ENCODE peak calls at places on chromosomes 4 and X, in four cellular contexts. K is HepG2, S is H1, O is K562. R is an unnamed sample.

GRCh38 chr4:118282692-118283091 is 70.1 kb downstream of the PRSS12 start:
- DNase-seq in O (peak), K (peak), S (no peak), R (no peak)

GRCh38 chr4:123659759-123660158 is 263.2 kb downstream of the SPRY1 start:
- DNase-seq in O (no peak), K (peak), S (no peak), R (peak)

GRCh38 chr4:101348367-101348827 is 1.1 kb upstream of the PPP3CA start:
- DNase-seq in O (no peak), S (peak), K (no peak), R (no peak)

GRCh38 chr4:145861331-145862318 is 77.0 kb downstream of the ZNF827 start:
- DNase-seq in S (no peak), O (no peak), K (no peak), R (no peak)

GRCh38 chrX:97309717-97310116 is 426.0 kb downstream of the RPA4 start:
- DNase-seq in S (no peak), O (peak), K (no peak), R (no peak)

GRCh38 chrX:112636951-112637541 is 42.7 kb downstream of the LHFPL1 start:
- DNase-seq in O (no peak), S (no peak), K (no peak), R (no peak)

GRCh38 chr4:164937576-164938270 is 39.7 kb downstream of the TRIM61 start:
- DNase-seq in O (peak), K (peak), S (no peak), R (no peak)

GRCh38 chr4:68182382-68182820 is 52.7 kb upstream of the TMPRSS11F start:
- DNase-seq in K (no peak), S (peak), O (no peak), R (no peak)

GRCh38 chrX:74613350-74614192 is 853 bp downstream of the RLIM start:
- DNase-seq in S (no peak), K (peak), O (peak), R (peak)

GRCh38 chrX:67543818-67544217 is at the start of gene AR:
- DNase-seq in O (no peak), S (peak), K (no peak), R (peak)

GRCh38 chrX:67544871-67545771 is 1.3 kb downstream of the AR start:
- DNase-seq in S (peak), O (peak), K (no peak), R (peak)

GRCh38 chrX:67544281-67544680 is 460 bp downstream of the AR start:
- DNase-seq in S (no peak), O (no peak), K (no peak), R (no peak)

GRCh38 chrX:67546496-67547423 is 2.9 kb downstream of the AR start:
- DNase-seq in S (peak), O (no peak), K (no peak), R (no peak)

DNA sequence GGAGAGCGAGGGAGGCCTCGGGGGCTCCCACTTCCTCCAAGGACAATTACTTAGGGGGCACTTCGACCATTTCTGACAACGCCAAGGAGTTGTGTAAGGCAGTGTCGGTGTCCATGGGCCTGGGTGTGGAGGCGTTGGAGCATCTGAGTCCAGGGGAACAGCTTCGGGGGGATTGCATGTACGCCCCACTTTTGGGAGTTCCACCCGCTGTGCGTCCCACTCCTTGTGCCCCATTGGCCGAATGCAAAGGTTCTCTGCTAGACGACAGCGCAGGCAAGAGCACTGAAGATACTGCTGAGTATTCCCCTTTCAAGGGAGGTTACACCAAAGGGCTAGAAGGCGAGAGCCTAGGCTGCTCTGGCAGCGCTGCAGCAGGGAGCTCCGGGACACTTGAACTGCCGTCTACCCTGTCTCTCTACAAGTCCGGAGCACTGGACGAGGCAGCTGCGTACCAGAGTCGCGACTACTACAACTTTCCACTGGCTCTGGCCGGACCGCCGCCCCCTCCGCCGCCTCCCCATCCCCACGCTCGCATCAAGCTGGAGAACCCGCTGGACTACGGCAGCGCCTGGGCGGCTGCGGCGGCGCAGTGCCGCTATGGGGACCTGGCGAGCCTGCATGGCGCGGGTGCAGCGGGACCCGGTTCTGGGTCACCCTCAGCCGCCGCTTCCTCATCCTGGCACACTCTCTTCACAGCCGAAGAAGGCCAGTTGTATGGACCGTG is 2.1 kb downstream of the AR start:
- DNase-seq in K (no peak), S (peak), O (no peak), R (peak)
- H3K27ac ChIP-seq in K (no peak), S (no peak), O (no peak), R (no peak)

GRCh38 chr4:86928400-86929255 is 6.2 kb upstream of the AFF1 start:
- DNase-seq in K (no peak), O (no peak), S (no peak), R (no peak)
- H3K9ac ChIP-seq in K (no peak), O (peak), S (no peak), R (no peak)

GRCh38 chrX:134999469-134999868 is 8.7 kb downstream of the SMIM10 start:
- DNase-seq in K (peak), S (no peak), O (peak), R (peak)
- TF ChIP-seq JUN in K (no peak), S (no peak), O (no peak), R (no peak)

GRCh38 chrX:20260885-20261284 is 5.8 kb downstream of the RPS6KA3 start:
- DNase-seq in K (no peak), O (no peak), S (no peak), R (no peak)

GRCh38 chrX:20265726-20266681 is 705 bp downstream of the RPS6KA3 start:
- DNase-seq in K (no peak), S (peak), O (peak), R (peak)

GRCh38 chrX:20266810-20267598 is at the start of gene RPS6KA3:
- DNase-seq in K (peak), S (peak), O (peak), R (peak)

GRCh38 chrX:20265221-20265725 is 1.4 kb downstream of the RPS6KA3 start:
- DNase-seq in O (peak), K (peak), S (peak), R (peak)

GRCh38 chrX:20263474-20263873 is 3.2 kb downstream of the RPS6KA3 start:
- DNase-seq in S (no peak), O (peak), K (no peak), R (peak)
- H3K27ac ChIP-seq in S (no peak), O (peak), K (peak), R (peak)

GRCh38 chr4:105241456-105241855 is 94.8 kb downstream of the TET2 start:
- DNase-seq in O (no peak), S (no peak), K (no peak), R (no peak)
- H3K9ac ChIP-seq in O (no peak), S (no peak), K (no peak), R (no peak)

GRCh38 chr4:162836773-162837172 is 329.9 kb downstream of the NAF1 start:
- DNase-seq in K (no peak), O (no peak), S (no peak), R (no peak)
- TF ChIP-seq JUN in K (no peak), O (no peak), S (no peak), R (no peak)

DNA sequence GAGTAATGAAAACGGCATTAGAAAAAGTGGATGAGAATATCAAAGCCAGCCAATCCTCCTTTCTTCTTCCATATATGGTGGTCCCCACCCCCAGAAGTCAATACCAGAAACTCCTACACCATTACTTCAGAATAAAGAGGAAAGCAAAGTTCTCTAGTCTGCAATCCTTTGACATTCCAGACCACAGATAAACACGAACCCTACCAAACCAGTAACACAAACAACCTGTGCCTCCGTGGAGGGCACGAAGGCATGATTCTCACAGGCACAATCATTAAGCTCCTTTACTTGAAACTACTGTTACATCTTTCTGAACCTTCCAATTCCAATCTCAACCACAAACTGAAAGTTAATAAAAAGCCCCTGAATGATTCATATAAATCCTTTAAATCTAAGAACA is 16.3 kb downstream of the MAML3 start:
- DNase-seq in S (no peak), O (no peak), K (no peak), R (peak)
- H3K27ac ChIP-seq in S (no peak), O (no peak), K (no peak), R (no peak)

GRCh38 chrX:2665387-2666304 is 25.4 kb upstream of the CD99 start:
- DNase-seq in S (no peak), K (peak), O (no peak), R (no peak)
- H3K9ac ChIP-seq in S (no peak), K (no peak), O (no peak), R (no peak)

DNA sequence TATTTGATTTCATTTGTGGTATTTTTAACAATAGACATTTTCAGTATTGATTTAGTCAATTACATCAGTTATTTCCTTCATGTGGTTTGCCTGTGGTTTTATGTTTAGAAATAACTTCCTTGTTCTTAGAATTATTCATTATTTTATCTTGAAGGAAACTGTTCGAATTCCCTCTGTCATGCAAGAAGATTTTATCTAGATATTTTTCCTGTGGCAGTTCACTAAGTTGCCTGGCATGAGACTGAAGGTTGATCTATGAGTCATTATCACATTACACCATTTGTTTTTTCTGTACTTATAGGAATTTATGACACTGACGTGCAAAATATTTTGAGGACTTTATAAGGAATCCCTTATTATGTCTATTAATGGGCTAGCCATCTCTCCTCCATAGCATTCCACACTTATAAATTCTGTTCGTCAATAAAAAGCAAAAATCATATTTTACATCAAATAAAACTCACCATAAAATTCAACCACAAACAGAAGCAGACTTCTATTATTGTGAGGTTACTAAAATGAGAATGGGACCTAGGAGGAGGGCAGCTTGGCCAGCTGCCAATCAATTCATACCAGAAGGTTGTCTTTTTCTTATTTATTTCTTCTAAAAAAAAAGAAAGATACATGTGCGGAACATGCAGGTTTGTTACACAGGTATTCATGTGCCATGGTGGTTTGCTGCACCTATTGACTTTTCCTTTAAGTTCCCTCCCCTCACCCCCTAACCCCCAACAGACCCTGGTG is 179.0 kb downstream of the KCNIP4 start:
- DNase-seq in K (no peak), S (no peak), O (no peak), R (peak)
- TF ChIP-seq JUN in K (no peak), S (no peak), O (no peak), R (peak)

DNA sequence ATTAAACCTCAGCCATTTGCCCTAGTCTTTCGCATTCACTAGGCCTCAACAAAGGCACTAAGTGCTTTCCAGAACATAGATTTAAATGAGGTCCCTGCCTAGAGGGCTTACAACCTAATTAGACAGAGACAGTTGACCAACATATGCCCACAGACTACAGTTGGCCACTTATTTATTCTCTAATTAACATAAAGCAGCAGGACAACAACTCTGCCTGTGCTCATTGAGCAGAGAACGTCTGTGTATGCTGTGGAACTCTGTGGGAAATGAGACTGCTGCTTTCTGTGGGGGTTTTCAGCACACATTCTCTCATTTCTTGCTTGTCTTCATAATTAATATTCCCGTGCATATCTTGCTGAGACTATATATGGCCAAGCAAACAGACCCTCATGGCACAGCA is 303.1 kb upstream of the TACR3 start:
- DNase-seq in K (no peak), S (no peak), O (no peak), R (no peak)
- H3K27ac ChIP-seq in K (no peak), S (no peak), O (no peak), R (no peak)